ENCODE peak calls at places on chromosomes 5 and 9, in seven cellular contexts. Z, P, U, N, A, S and G are unnamed samples.

GRCh38 chr5:121273818-121274433 is 577.8 kb upstream of the FTMT start:
- DNase-seq in Z (no peak), P (no peak), U (peak), N (no peak), A (no peak), S (peak), G (peak)

GRCh38 chr5:99037668-99038067 is 108.9 kb upstream of the CHD1 start:
- DNase-seq in Z (no peak), P (no peak), U (no peak), N (no peak), A (peak), S (peak), G (no peak)

GRCh38 chr5:106399381-106399780 is 1271.4 kb downstream of the EFNA5 start:
- DNase-seq in Z (no peak), P (no peak), U (peak), N (no peak), A (no peak), S (peak), G (peak)

GRCh38 chr5:175321927-175322532 is 122.0 kb downstream of the DRD1 start:
- DNase-seq in Z (no peak), P (no peak), U (peak), N (no peak), A (no peak), S (peak), G (peak)

GRCh38 chr9:136823136-136824046 is 15.6 kb downstream of the RABL6 start:
- DNase-seq in Z (no peak), P (no peak), U (no peak), N (no peak), A (no peak), S (no peak), G (no peak)

GRCh38 chr9:97911528-97911927 is 10.8 kb downstream of the TRMO start:
- DNase-seq in Z (no peak), P (no peak), U (no peak), N (no peak), A (no peak), S (no peak), G (no peak)

GRCh38 chr9:134544388-134545212 is 97.0 kb upstream of the COL5A1 start:
- DNase-seq in Z (no peak), P (no peak), U (peak), N (peak), A (no peak), S (peak), G (peak)

GRCh38 chr9:306907-307306 is 92.2 kb downstream of the DOCK8 start:
- DNase-seq in Z (no peak), P (no peak), U (no peak), N (no peak), A (peak), S (no peak), G (peak)

GRCh38 chr5:172749881-172750608 is 20.9 kb downstream of the DUSP1 start:
- DNase-seq in Z (no peak), P (no peak), U (no peak), N (no peak), A (no peak), S (no peak), G (no peak)

GRCh38 chr9:17742065-17742464 is 163.2 kb downstream of the SH3GL2 start:
- DNase-seq in Z (no peak), P (no peak), U (no peak), N (no peak), A (no peak), S (no peak), G (no peak)

GRCh38 chr9:728535-728934 is 113.0 kb upstream of the DMRT1 start:
- DNase-seq in Z (no peak), P (no peak), U (no peak), N (no peak), A (no peak), S (no peak), G (no peak)

GRCh38 chr9:37284631-37285030 is 137.9 kb upstream of the GRHPR start:
- DNase-seq in Z (no peak), P (no peak), U (peak), N (no peak), A (no peak), S (no peak), G (peak)

GRCh38 chr9:79765466-79765865 is 193.7 kb downstream of the TLE4 start:
- DNase-seq in Z (no peak), P (no peak), U (no peak), N (no peak), A (no peak), S (no peak), G (no peak)

GRCh38 chr9:107474124-107474523 is 15.4 kb downstream of the KLF4 start:
- DNase-seq in Z (no peak), P (no peak), U (no peak), N (no peak), A (no peak), S (no peak), G (no peak)

GRCh38 chr9:3732077-3733038 is 206.6 kb upstream of the RFX3 start:
- DNase-seq in Z (no peak), P (peak), U (peak), N (peak), A (no peak), S (peak), G (peak)

GRCh38 chr5:173751266-173751600 is 134.8 kb upstream of the BOD1 start:
- DNase-seq in Z (no peak), P (no peak), U (no peak), N (no peak), A (no peak), S (no peak), G (no peak)

GRCh38 chr5:122081541-122081940 is 3.5 kb upstream of the LOX start:
- DNase-seq in Z (no peak), P (no peak), U (no peak), N (no peak), A (no peak), S (no peak), G (no peak)

GRCh38 chr9:126148994-126149393 is 177.6 kb upstream of the MVB12B start:
- DNase-seq in Z (no peak), P (no peak), U (no peak), N (no peak), A (peak), S (no peak), G (no peak)

GRCh38 chr9:18235181-18235908 is 238.6 kb upstream of the ADAMTSL1 start:
- DNase-seq in Z (no peak), P (no peak), U (no peak), N (no peak), A (no peak), S (no peak), G (no peak)

GRCh38 chr5:132416306-132417009 is 46.9 kb downstream of the SLC22A5 start:
- DNase-seq in Z (no peak), P (no peak), U (no peak), N (no peak), A (no peak), S (no peak), G (no peak)

GRCh38 chr5:142478116-142478515 is 153.3 kb upstream of the SPRY4 start:
- DNase-seq in Z (no peak), P (no peak), U (no peak), N (no peak), A (no peak), S (no peak), G (no peak)

GRCh38 chr5:143196601-143197259 is 206.8 kb downstream of the NR3C1 start:
- DNase-seq in Z (no peak), P (no peak), U (no peak), N (no peak), A (no peak), S (no peak), G (no peak)

GRCh38 chr5:17443333-17444125 is 54.5 kb upstream of the TAF11L2 start:
- DNase-seq in Z (no peak), P (no peak), U (no peak), N (no peak), A (peak), S (no peak), G (no peak)

GRCh38 chr5:96721351-96721970 is 59.3 kb downstream of the CAST start:
- DNase-seq in Z (no peak), P (no peak), U (peak), N (no peak), A (no peak), S (no peak), G (no peak)

GRCh38 chr5:95927927-95928723 is 33.5 kb downstream of the ELL2 start:
- DNase-seq in Z (no peak), P (no peak), U (no peak), N (no peak), A (no peak), S (no peak), G (no peak)

GRCh38 chr5:135313946-135314345 is 85.1 kb downstream of the MACROH2A1 start:
- DNase-seq in Z (no peak), P (no peak), U (no peak), N (no peak), A (no peak), S (no peak), G (no peak)